ENCODE peak calls at places on chromosome 18, in nine cellular contexts. Z, J, F, L, V, U, T, G and A are unnamed samples.

GRCh38 chr18:64799378-64799777 is 650.5 kb upstream of the LINC00305 start:
- DNase-seq in Z (no peak), J (no peak), F (no peak), L (no peak), V (no peak), U (no peak), T (no peak), G (no peak), A (no peak)

GRCh38 chr18:49230331-49230730 is 230.1 kb downstream of the DYM start:
- DNase-seq in Z (no peak), J (no peak), F (no peak), L (no peak), V (no peak), U (no peak), T (no peak), G (no peak), A (no peak)

GRCh38 chr18:26405190-26405781 is 143.1 kb downstream of the KCTD1 start:
- DNase-seq in Z (no peak), J (no peak), F (peak; percentile 15), L (peak; percentile 30), V (no peak), U (no peak), T (peak; percentile 12), G (peak; percentile 21), A (peak; percentile 12)

GRCh38 chr18:79720359-79720733 is 40.7 kb downstream of the CTDP1 start:
- DNase-seq in Z (no peak), J (no peak), F (no peak), L (no peak), V (no peak), U (no peak), T (no peak), G (no peak), A (no peak)

GRCh38 chr18:47263197-47263827 is 11.9 kb upstream of the SKOR2 start:
- DNase-seq in Z (no peak), J (no peak), F (no peak), L (no peak), V (no peak), U (no peak), T (no peak), G (no peak), A (no peak)

GRCh38 chr18:59671533-59671932 is 25.7 kb downstream of the CCBE1 start:
- DNase-seq in Z (no peak), J (no peak), F (no peak), L (no peak), V (no peak), U (no peak), T (no peak), G (no peak), A (no peak)

GRCh38 chr18:25399554-25399953 is 47.6 kb upstream of the ZNF521 start:
- DNase-seq in Z (no peak), J (no peak), F (no peak), L (no peak), V (no peak), U (no peak), T (no peak), G (no peak), A (no peak)

GRCh38 chr18:22282311-22283235 is 113.2 kb downstream of the GATA6 start:
- DNase-seq in Z (no peak), J (no peak), F (peak; percentile 25), L (peak; percentile 51), V (no peak), U (no peak), T (peak; percentile 92), G (no peak), A (peak; percentile 82)

GRCh38 chr18:11175266-11175947 is 26.0 kb upstream of the PIEZO2 start:
- DNase-seq in Z (no peak), J (no peak), F (no peak), L (no peak), V (no peak), U (no peak), T (peak; percentile 32), G (no peak), A (peak; percentile 49)

GRCh38 chr18:23283933-23284430 is 148.7 kb downstream of the CABLES1 start:
- DNase-seq in Z (no peak), J (no peak), F (no peak), L (no peak), V (no peak), U (no peak), T (peak; percentile 47), G (no peak), A (peak; percentile 51)

GRCh38 chr18:59272971-59273935 is at the start of gene RAX:
- DNase-seq in Z (no peak), J (no peak), F (no peak), L (no peak), V (no peak), U (no peak), T (no peak), G (no peak), A (peak; percentile 2)

GRCh38 chr18:76493213-76494107 is 1.6 kb downstream of the ZNF516 start:
- DNase-seq in Z (no peak), J (peak; percentile 66), F (no peak), L (no peak), V (no peak), U (no peak), T (peak; percentile 40), G (no peak), A (peak; percentile 40)

GRCh38 chr18:79577451-79578395 is 101.9 kb upstream of the CTDP1 start:
- DNase-seq in Z (no peak), J (no peak), F (no peak), L (no peak), V (no peak), U (peak; percentile 48), T (peak; percentile 31), G (no peak), A (peak; percentile 17)

GRCh38 chr18:457533-457932 is 43.0 kb downstream of the COLEC12 start:
- DNase-seq in Z (no peak), J (no peak), F (no peak), L (no peak), V (no peak), U (no peak), T (no peak), G (no peak), A (no peak)

GRCh38 chr18:435940-436339 is 64.6 kb downstream of the COLEC12 start:
- DNase-seq in Z (no peak), J (no peak), F (no peak), L (no peak), V (no peak), U (no peak), T (no peak), G (no peak), A (no peak)

GRCh38 chr18:48551100-48551499 is 12.3 kb downstream of the CTIF start:
- DNase-seq in Z (no peak), J (no peak), F (no peak), L (no peak), V (no peak), U (no peak), T (no peak), G (no peak), A (no peak)

GRCh38 chr18:76398295-76398694 is 96.7 kb downstream of the ZNF516 start:
- DNase-seq in Z (no peak), J (no peak), F (no peak), L (no peak), V (no peak), U (no peak), T (no peak), G (no peak), A (no peak)

GRCh38 chr18:60372598-60372997 is at the start of gene MC4R:
- DNase-seq in Z (peak; percentile 84), J (peak; percentile 3), F (peak; percentile 5), L (peak; percentile 40), V (peak; percentile 17), U (no peak), T (peak; percentile 86), G (no peak), A (peak; percentile 6)

GRCh38 chr18:59704146-59704545 is 6.9 kb upstream of the CCBE1 start:
- DNase-seq in Z (no peak), J (no peak), F (no peak), L (no peak), V (no peak), U (no peak), T (no peak), G (no peak), A (no peak)

GRCh38 chr18:60040966-60041365 is 141.2 kb downstream of the PMAIP1 start:
- DNase-seq in Z (no peak), J (no peak), F (no peak), L (no peak), V (no peak), U (no peak), T (no peak), G (no peak), A (no peak)

GRCh38 chr18:6004119-6004518 is 108.8 kb upstream of the TMEM200C start:
- DNase-seq in Z (no peak), J (no peak), F (no peak), L (no peak), V (no peak), U (no peak), T (no peak), G (no peak), A (no peak)

GRCh38 chr18:48831802-48832201 is 119.0 kb downstream of the SMAD7 start:
- DNase-seq in Z (no peak), J (no peak), F (no peak), L (no peak), V (no peak), U (peak; percentile 7), T (no peak), G (no peak), A (no peak)

GRCh38 chr18:24342347-24342746 is 55.3 kb downstream of the OSBPL1A start:
- DNase-seq in Z (no peak), J (no peak), F (no peak), L (no peak), V (no peak), U (no peak), T (peak; percentile 32), G (no peak), A (no peak)

GRCh38 chr18:42544901-42545300 is 570.6 kb downstream of the RIT2 start:
- DNase-seq in Z (no peak), J (no peak), F (no peak), L (no peak), V (no peak), U (no peak), T (no peak), G (no peak), A (no peak)

GRCh38 chr18:70165936-70166335 is 39.6 kb downstream of the RTTN start:
- DNase-seq in Z (no peak), J (no peak), F (no peak), L (no peak), V (no peak), U (no peak), T (no peak), G (no peak), A (no peak)

GRCh38 chr18:55861266-55861665 is 273.3 kb upstream of the TCF4 start:
- DNase-seq in Z (no peak), J (no peak), F (no peak), L (no peak), V (no peak), U (no peak), T (peak; percentile 49), G (no peak), A (peak; percentile 11)

GRCh38 chr18:79139206-79139605 is 70.0 kb downstream of the ATP9B start:
- DNase-seq in Z (no peak), J (no peak), F (no peak), L (no peak), V (no peak), U (no peak), T (no peak), G (no peak), A (no peak)

GRCh38 chr18:51724790-51725721 is 527.6 kb upstream of the MEX3C start:
- DNase-seq in Z (no peak), J (no peak), F (no peak), L (peak; percentile 2), V (no peak), U (no peak), T (no peak), G (no peak), A (no peak)

GRCh38 chr18:2547477-2548087 is 23.7 kb downstream of the METTL4 start:
- DNase-seq in Z (peak; percentile 16), J (no peak), F (no peak), L (peak; percentile 6), V (no peak), U (no peak), T (peak; percentile 14), G (no peak), A (no peak)

GRCh38 chr18:6270791-6271216 is 143.9 kb downstream of the L3MBTL4 start:
- DNase-seq in Z (no peak), J (no peak), F (no peak), L (no peak), V (no peak), U (no peak), T (no peak), G (no peak), A (no peak)

GRCh38 chr18:57441395-57441794 is 6.2 kb downstream of the ONECUT2 start:
- DNase-seq in Z (no peak), J (no peak), F (no peak), L (no peak), V (no peak), U (no peak), T (no peak), G (no peak), A (no peak)